ENCODE peak calls at places on chromosomes 16 and 17, in nine cellular contexts. R, P, K, F, S, G, T, E and A are unnamed samples.

GRCh38 chr16:2490190-2491105 is 15.5 kb downstream of the TBC1D24 start:
- DNase-seq in R (no peak), P (no peak), K (no peak), F (no peak), S (no peak), G (no peak), T (no peak), E (no peak), A (no peak)

GRCh38 chr17:35645923-35646322 is 58.8 kb downstream of the AP2B1 start:
- DNase-seq in R (no peak), P (no peak), K (no peak), F (no peak), S (no peak), G (no peak), T (no peak), E (no peak), A (no peak)

GRCh38 chr17:75536401-75536800 is 10.9 kb downstream of the LLGL2 start:
- DNase-seq in R (no peak), P (no peak), K (no peak), F (no peak), S (no peak), G (no peak), T (no peak), E (no peak), A (no peak)

GRCh38 chr17:75059369-75060345 is 12.6 kb downstream of the KCTD2 start:
- DNase-seq in R (no peak), P (peak), K (no peak), F (peak), S (no peak), G (peak), T (no peak), E (peak), A (no peak)

GRCh38 chr17:80758793-80759673 is 214.4 kb downstream of the RPTOR start:
- DNase-seq in R (no peak), P (no peak), K (no peak), F (peak), S (no peak), G (no peak), T (no peak), E (no peak), A (no peak)

GRCh38 chr16:13036600-13036999 is 135.2 kb downstream of the SHISA9 start:
- DNase-seq in R (peak), P (peak), K (no peak), F (peak), S (peak), G (no peak), T (no peak), E (no peak), A (no peak)

GRCh38 chr16:65531475-65531874 is 409.6 kb upstream of the CDH11 start:
- DNase-seq in R (no peak), P (no peak), K (no peak), F (no peak), S (no peak), G (no peak), T (no peak), E (no peak), A (no peak)

GRCh38 chr17:63039342-63039741 is 73.3 kb downstream of the TANC2 start:
- DNase-seq in R (no peak), P (no peak), K (no peak), F (no peak), S (no peak), G (no peak), T (no peak), E (no peak), A (no peak)

GRCh38 chr17:28888832-28889231 is 8.7 kb downstream of the FLOT2 start:
- DNase-seq in R (no peak), P (no peak), K (no peak), F (no peak), S (no peak), G (no peak), T (no peak), E (no peak), A (no peak)

GRCh38 chr16:729768-730665 is 3.1 kb downstream of the HAGHL start:
- DNase-seq in R (no peak), P (no peak), K (no peak), F (no peak), S (no peak), G (no peak), T (no peak), E (no peak), A (no peak)

GRCh38 chr16:17836868-17837602 is 366.3 kb upstream of the XYLT1 start:
- DNase-seq in R (peak), P (peak), K (no peak), F (peak), S (no peak), G (no peak), T (peak), E (no peak), A (peak)

GRCh38 chr17:64045176-64045575 is 24.7 kb upstream of the ICAM2 start:
- DNase-seq in R (no peak), P (no peak), K (no peak), F (no peak), S (no peak), G (no peak), T (no peak), E (no peak), A (no peak)

GRCh38 chr16:81531415-81531814 is 86.8 kb downstream of the CMIP start:
- DNase-seq in R (no peak), P (no peak), K (no peak), F (no peak), S (no peak), G (no peak), T (no peak), E (no peak), A (no peak)

GRCh38 chr16:50215680-50216079 is 50.7 kb upstream of the ADCY7 start:
- DNase-seq in R (no peak), P (no peak), K (no peak), F (no peak), S (no peak), G (no peak), T (no peak), E (no peak), A (no peak)

GRCh38 chr17:21756856-21757619 is 64.7 kb downstream of the KCNJ18 start:
- DNase-seq in R (no peak), P (no peak), K (no peak), F (no peak), S (no peak), G (no peak), T (no peak), E (no peak), A (no peak)

GRCh38 chr16:80369559-80369958 is 171.2 kb upstream of the DYNLRB2 start:
- DNase-seq in R (peak), P (peak), K (no peak), F (peak), S (no peak), G (no peak), T (no peak), E (peak), A (no peak)

GRCh38 chr17:10754109-10754508 is 24.3 kb upstream of the TMEM220 start:
- DNase-seq in R (peak), P (peak), K (no peak), F (peak), S (peak), G (peak), T (no peak), E (peak), A (peak)

GRCh38 chr16:74556375-74556922 is 50.5 kb downstream of the GLG1 start:
- DNase-seq in R (no peak), P (no peak), K (no peak), F (no peak), S (no peak), G (no peak), T (no peak), E (no peak), A (peak)
- TF ChIP-seq REST in R (no peak), P (no peak), K (no peak), F (no peak), S (no peak), G (no peak), T (no peak), E (no peak), A (no peak)

GRCh38 chr17:1764274-1764673 is 2.4 kb downstream of the SERPINF1 start:
- DNase-seq in R (no peak), P (no peak), K (no peak), F (no peak), S (no peak), G (peak), T (no peak), E (no peak), A (no peak)
- TF ChIP-seq REST in R (no peak), P (no peak), K (no peak), F (no peak), S (no peak), G (no peak), T (no peak), E (no peak), A (no peak)

DNA sequence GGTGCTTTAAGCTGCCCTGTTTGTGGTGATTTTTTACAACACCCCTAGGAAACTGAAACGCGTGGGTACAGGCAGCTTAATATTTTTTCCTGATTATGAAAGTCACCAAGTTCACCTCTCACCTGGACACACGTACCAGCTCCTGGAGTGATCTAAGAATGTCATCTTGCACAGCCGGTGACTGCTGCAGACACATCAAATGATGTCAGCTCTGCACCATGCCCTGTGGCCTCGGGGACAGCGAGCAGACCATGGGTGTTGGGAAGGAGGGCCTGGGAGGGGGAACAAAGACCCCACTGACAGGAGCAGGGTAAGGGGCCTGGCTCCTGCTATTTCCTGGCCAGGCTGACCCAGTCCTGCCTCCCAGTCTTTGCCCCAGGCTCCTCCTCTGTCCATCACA is 272.7 kb downstream of the PARN start:
- DNase-seq in R (no peak), P (no peak), K (no peak), F (no peak), S (no peak), G (no peak), T (no peak), E (no peak), A (no peak)
- TF ChIP-seq REST in R (no peak), P (no peak), K (no peak), F (no peak), S (no peak), G (no peak), T (no peak), E (no peak), A (no peak)

GRCh38 chr16:88923450-88923849 is 53.6 kb downstream of the CBFA2T3 start:
- DNase-seq in R (no peak), P (no peak), K (no peak), F (no peak), S (no peak), G (no peak), T (no peak), E (no peak), A (no peak)

GRCh38 chr16:88922826-88923410 is 54.1 kb downstream of the CBFA2T3 start:
- DNase-seq in R (no peak), P (no peak), K (no peak), F (no peak), S (no peak), G (no peak), T (no peak), E (no peak), A (no peak)

GRCh38 chr16:88921603-88921995 is 55.1 kb upstream of the PABPN1L start:
- DNase-seq in R (no peak), P (no peak), K (no peak), F (no peak), S (no peak), G (no peak), T (no peak), E (no peak), A (no peak)

GRCh38 chr16:88922114-88922825 is 54.7 kb downstream of the CBFA2T3 start:
- DNase-seq in R (no peak), P (peak), K (no peak), F (no peak), S (no peak), G (no peak), T (no peak), E (no peak), A (no peak)

GRCh38 chr16:88920618-88921602 is 54.5 kb upstream of the PABPN1L start:
- DNase-seq in R (no peak), P (no peak), K (no peak), F (no peak), S (no peak), G (peak), T (no peak), E (peak), A (no peak)
- TF ChIP-seq REST in R (no peak), P (no peak), K (no peak), F (no peak), S (no peak), G (no peak), T (no peak), E (no peak), A (no peak)